ENCODE peak calls at places on chromosomes 1 and 21, in six cellular contexts. G is GM23248, Z is PC-9, C is SK-N-SH, X is neural progenitor cell, Y is fibroblast of lung. U is an unnamed sample. For H3K9me3, the result is how much of the 10 kb centered on the place peaks cover.

GRCh38 chr1:46690931-46691411 is 19.3 kb downstream of the TEX38 start:
- DNase-seq in G (no peak), Z (no peak), C (no peak), X (peak), Y (no peak), U (no peak)

GRCh38 chr1:246156847-246157246 is 350.2 kb downstream of the SMYD3 start:
- DNase-seq in G (no peak), Z (no peak), C (no peak), X (no peak), Y (no peak), U (no peak)

GRCh38 chr1:168636642-168637111 is 60.3 kb downstream of the XCL1 start:
- DNase-seq in G (peak), Z (peak), C (no peak), X (no peak), Y (peak), U (no peak)

GRCh38 chr1:230905733-230906132 is 37.4 kb upstream of the C1orf198 start:
- DNase-seq in G (peak), Z (no peak), C (no peak), X (no peak), Y (no peak), U (no peak)

GRCh38 chr1:25991937-25992688 is 5.8 kb downstream of the PAFAH2 start:
- DNase-seq in G (peak), Z (no peak), C (no peak), X (no peak), Y (no peak), U (no peak)

GRCh38 chr1:109617291-109617801 is 2.1 kb downstream of the GNAT2 start:
- DNase-seq in G (peak), Z (peak), C (peak), X (peak), Y (peak), U (peak)

GRCh38 chr1:209354111-209354839 is 229.2 kb upstream of the CAMK1G start:
- DNase-seq in G (peak), Z (peak), C (peak), X (peak), Y (peak), U (peak)

GRCh38 chr1:68962711-68963110 is 465.8 kb upstream of the DEPDC1 start:
- DNase-seq in G (no peak), Z (no peak), C (no peak), X (no peak), Y (no peak), U (no peak)

GRCh38 chr1:7300893-7301292 is 470.2 kb upstream of the VAMP3 start:
- DNase-seq in G (peak), Z (no peak), C (no peak), X (no peak), Y (peak), U (peak)

GRCh38 chr1:57949168-57949567 is 525.3 kb upstream of the DAB1 start:
- DNase-seq in G (no peak), Z (no peak), C (no peak), X (no peak), Y (no peak), U (peak)

GRCh38 chr1:1431845-1432565 is 3.5 kb upstream of the VWA1 start:
- DNase-seq in G (no peak), Z (peak), C (peak), X (peak), Y (peak), U (no peak)

DNA sequence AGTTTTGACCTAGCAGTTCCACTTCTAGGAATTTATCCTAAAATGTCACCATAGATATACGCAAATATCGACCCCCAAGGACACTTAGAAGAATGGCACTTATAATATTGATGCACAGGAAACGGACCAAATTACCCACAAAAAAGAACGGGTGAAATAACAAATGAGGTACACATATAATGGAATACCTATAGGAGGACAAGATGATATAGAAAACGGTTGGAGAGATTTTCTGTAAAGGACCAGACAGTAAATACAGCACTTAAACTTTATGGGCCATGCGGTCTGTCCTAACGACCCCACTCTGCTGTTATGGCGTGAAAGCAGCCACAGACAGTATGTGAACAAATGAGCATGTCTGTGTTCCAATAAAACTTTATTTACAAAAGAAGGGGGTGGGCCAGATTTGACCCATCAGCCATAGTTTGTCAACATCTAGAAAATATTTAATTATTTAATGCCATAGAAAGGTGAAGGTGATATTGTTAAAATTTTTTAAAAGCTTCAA is 2.4 kb downstream of the TMPRSS3 start:
- DNase-seq in G (no peak), Z (no peak), C (no peak), X (no peak), Y (no peak), U (no peak)
- H2AFZ ChIP-seq in G (no peak), Z (no peak), C (no peak), X (no peak), Y (no peak), U (no peak)

DNA sequence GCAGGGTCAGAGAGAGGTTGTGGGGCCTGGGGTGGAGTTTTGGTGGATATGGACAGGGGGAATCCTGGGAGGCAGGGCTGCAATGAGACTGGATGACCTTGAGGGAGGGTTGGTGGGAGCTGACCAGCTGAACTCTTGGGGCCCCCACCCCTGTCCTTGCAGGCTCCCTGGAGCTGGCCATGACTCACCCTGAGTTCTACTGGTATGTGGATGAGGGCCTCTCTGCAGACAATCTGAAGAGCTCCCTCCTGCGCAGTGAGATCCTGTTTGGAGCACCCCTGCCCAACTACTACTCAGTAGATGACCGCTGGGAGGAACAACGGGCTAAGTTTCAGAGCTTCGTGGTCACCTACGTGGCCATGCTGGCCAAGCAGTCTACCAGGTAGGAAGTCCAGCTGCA is 23.6 kb downstream of the DISP3 start:
- DNase-seq in G (no peak), Z (no peak), C (no peak), X (no peak), Y (no peak), U (no peak)
- H3K9me3 ChIP-seq in G (under half), Z (under half), C (under half), X (under half), Y (under half), U (under half)

DNA sequence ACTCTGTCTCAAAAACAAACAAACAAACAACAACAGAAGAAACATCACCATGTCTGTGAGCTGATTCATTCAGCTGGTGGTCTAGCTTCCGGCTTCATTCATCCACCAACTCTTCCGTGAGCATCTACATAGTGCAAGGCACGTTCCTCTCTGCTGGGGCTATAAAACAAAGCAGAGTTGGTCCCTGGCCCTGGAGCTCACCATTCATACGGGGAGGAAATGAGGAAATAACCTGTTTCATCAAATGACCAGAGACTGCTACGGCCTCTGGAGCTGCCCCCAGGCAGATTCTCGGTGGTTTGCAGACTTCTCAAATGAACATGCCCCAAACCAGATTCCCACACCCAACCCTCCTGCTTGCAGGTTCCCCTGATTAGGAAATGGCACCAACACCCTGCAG is 41.0 kb upstream of the ID3 start:
- DNase-seq in G (no peak), Z (peak), C (no peak), X (no peak), Y (no peak), U (no peak)
- H2AFZ ChIP-seq in G (no peak), Z (no peak), C (no peak), X (no peak), Y (no peak), U (no peak)

DNA sequence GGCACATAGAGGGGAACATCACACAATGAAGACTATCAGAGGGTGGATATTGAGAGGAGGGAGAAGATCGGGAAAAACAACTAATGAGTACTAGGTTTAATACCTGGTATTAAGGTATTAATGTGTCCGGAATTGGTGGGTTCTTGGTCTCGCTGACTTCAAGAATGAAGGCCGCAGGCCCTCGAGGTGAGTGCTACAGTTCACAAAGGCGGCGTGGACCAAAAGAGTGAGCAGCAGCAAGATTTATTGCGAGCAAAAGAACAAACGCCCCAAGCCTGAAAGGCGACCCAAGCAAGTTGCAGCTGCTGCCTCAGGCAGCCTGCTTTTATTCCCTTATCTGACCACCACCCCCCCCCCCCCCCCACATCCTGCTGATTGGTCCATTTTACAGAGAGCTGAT is 2022.8 kb downstream of the NCAM2 start:
- DNase-seq in G (no peak), Z (no peak), C (no peak), X (no peak), Y (no peak), U (no peak)
- H3K9me3 ChIP-seq in G (under half), Z (under half), C (under half), X (under half), Y (under half), U (under half)

DNA sequence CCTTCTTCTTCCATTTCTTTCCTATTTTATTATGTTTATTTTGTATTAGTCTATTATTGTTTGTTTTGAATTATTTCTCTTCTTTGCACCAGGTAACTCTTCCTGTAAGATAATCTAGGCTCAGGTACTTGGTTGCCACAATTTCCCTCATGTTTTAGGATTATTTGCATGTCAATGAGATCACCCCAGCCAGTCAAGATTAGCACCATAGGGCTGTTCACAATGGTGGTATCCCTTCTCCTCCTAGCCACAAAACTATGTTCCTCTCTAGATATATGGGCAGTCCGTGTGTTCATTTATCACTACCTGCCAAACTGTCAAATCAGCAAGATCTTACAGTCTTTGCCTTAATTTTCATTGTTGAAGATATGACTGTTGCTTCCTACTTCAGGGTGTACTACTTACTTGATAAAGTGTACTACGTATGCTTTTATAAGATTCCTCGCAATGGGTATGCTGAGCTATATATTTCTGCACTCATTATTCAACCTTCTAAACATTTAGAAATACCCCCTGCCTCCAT is 1536.2 kb downstream of the PLA2G4A start:
- DNase-seq in G (no peak), Z (no peak), C (no peak), X (no peak), Y (no peak), U (no peak)
- H2AFZ ChIP-seq in G (no peak), Z (no peak), C (no peak), X (no peak), Y (no peak), U (no peak)

DNA sequence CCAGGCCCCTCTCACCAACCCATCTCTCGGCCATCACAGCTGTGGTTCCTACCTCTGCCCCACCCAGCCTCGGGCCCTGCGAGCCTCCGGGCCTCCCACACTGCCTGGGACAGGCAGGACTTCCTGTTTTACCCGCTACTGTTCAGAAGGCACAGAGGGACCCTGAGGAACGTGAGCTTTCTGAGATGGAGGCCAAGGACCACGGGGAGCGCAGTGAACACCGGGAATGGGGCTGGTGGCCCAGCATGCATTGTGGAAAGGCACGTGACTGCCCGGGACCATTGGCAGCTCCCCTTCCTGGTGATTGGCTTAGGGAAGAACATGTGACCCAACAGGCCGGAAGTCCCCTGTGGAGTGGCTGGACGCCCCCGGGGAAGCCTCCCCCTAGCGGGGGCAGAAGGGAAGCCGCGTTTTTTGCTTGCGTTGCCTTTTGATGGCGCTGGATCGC is 7.0 kb downstream of the S100B start:
- DNase-seq in G (no peak), Z (no peak), C (no peak), X (no peak), Y (no peak), U (no peak)
- H3K9me3 ChIP-seq in G (under half), Z (under half), C (under half), X (under half), Y (under half), U (under half)

U was measured in Karpas-422.